ENCODE peak calls at places on chromosomes 13 and 19, in ten cellular contexts. U, C, H, O, X, J, D, M, L and P are unnamed samples.

GRCh38 chr13:111904166-111904565 is 162.8 kb upstream of the SOX1 start:
- DNase-seq in O (no peak), H (no peak), M (no peak), X (no peak), J (peak), D (no peak), U (no peak), C (no peak), L (no peak), P (no peak)

GRCh38 chr19:58095328-58095727 is 2.7 kb downstream of the ZSCAN18 start:
- DNase-seq in U (no peak), C (no peak), M (no peak), X (no peak), J (no peak), D (no peak), O (no peak), L (no peak), H (no peak), P (no peak)

GRCh38 chr19:367963-368623 is 23.5 kb upstream of the MIER2 start:
- DNase-seq in C (no peak), H (no peak), X (no peak), M (no peak), D (no peak), O (no peak), J (no peak), L (no peak), U (no peak), P (no peak)

GRCh38 chr13:47480121-47480520 is 521.0 kb downstream of the SUCLA2 start:
- DNase-seq in J (no peak), C (no peak), L (peak), H (no peak), O (peak), X (peak), M (no peak), U (no peak), D (peak), P (no peak)

GRCh38 chr19:51163257-51163656 is 21.2 kb downstream of the SIGLEC7 start:
- DNase-seq in U (no peak), H (no peak), J (no peak), X (no peak), O (no peak), C (no peak), M (peak), L (no peak), D (no peak), P (no peak)

GRCh38 chr19:49557641-49558325 is 22.6 kb downstream of the NOSIP start:
- DNase-seq in H (no peak), U (no peak), O (no peak), L (no peak), C (no peak), D (no peak), J (no peak), M (no peak), X (no peak), P (no peak)

GRCh38 chr19:33175886-33176669 is 18.1 kb upstream of the LRP3 start:
- DNase-seq in J (no peak), D (no peak), M (no peak), O (peak), C (no peak), H (peak), L (peak), U (no peak), X (peak), P (peak)

GRCh38 chr13:58712191-58712590 is 1080.6 kb downstream of the PCDH17 start:
- DNase-seq in D (no peak), C (no peak), M (peak), J (no peak), O (no peak), H (no peak), U (no peak), L (no peak), X (no peak), P (no peak)

GRCh38 chr19:13978721-13979191 is 26.4 kb downstream of the DCAF15 start:
- DNase-seq in X (no peak), U (peak), D (no peak), M (no peak), H (no peak), O (peak), C (no peak), L (no peak), J (no peak), P (no peak)

GRCh38 chr13:101514695-101515275 is 62.3 kb downstream of the ITGBL1 start:
- DNase-seq in O (peak), M (peak), D (peak), C (no peak), H (peak), U (peak), L (peak), X (peak), J (no peak), P (peak)

GRCh38 chr13:73401769-73402168 is 343.0 kb downstream of the KLF5 start:
- DNase-seq in X (no peak), D (no peak), J (no peak), H (no peak), L (no peak), O (no peak), M (peak), U (no peak), C (no peak), P (no peak)

GRCh38 chr13:103288114-103288513 is 221.9 kb upstream of the SLC10A2 start:
- DNase-seq in U (no peak), L (no peak), J (no peak), O (peak), D (no peak), X (no peak), M (no peak), C (no peak), H (no peak), P (no peak)

GRCh38 chr13:20033486-20033885 is 75.0 kb downstream of the ZMYM2 start:
- DNase-seq in L (no peak), D (no peak), J (no peak), X (no peak), C (no peak), O (no peak), H (no peak), M (no peak), U (no peak), P (no peak)

GRCh38 chr13:20037908-20038307 is 79.4 kb downstream of the ZMYM2 start:
- DNase-seq in H (no peak), O (no peak), U (no peak), J (no peak), X (no peak), L (no peak), M (no peak), C (no peak), D (no peak), P (no peak)

GRCh38 chr13:20035130-20035529 is 76.6 kb downstream of the ZMYM2 start:
- DNase-seq in C (no peak), L (peak), D (no peak), X (no peak), H (no peak), U (no peak), O (peak), J (no peak), M (peak), P (no peak)
- TF ChIP-seq CTCF in C (no peak), L (no peak), D (no peak), X (no peak), H (no peak), U (peak), O (peak), J (peak), M (no peak), P (no peak)

GRCh38 chr19:46427518-46427917 is 1.2 kb downstream of the PNMA8C start:
- DNase-seq in H (no peak), L (no peak), M (no peak), U (no peak), C (peak), X (no peak), D (no peak), J (no peak), O (no peak), P (no peak)

GRCh38 chr19:46428278-46429141 is at the start of gene PNMA8C:
- DNase-seq in O (peak), U (peak), H (peak), X (peak), C (peak), D (peak), L (no peak), M (peak), J (peak), P (peak)

GRCh38 chr19:46435009-46435408 is 6.3 kb upstream of the PNMA8C start:
- DNase-seq in H (no peak), M (no peak), C (no peak), O (no peak), J (no peak), X (no peak), U (no peak), D (no peak), L (no peak), P (no peak)

GRCh38 chr19:46429999-46430398 is 1.3 kb upstream of the PNMA8C start:
- DNase-seq in M (no peak), J (no peak), L (no peak), H (no peak), D (no peak), O (no peak), C (no peak), U (no peak), X (no peak), P (no peak)

DNA sequence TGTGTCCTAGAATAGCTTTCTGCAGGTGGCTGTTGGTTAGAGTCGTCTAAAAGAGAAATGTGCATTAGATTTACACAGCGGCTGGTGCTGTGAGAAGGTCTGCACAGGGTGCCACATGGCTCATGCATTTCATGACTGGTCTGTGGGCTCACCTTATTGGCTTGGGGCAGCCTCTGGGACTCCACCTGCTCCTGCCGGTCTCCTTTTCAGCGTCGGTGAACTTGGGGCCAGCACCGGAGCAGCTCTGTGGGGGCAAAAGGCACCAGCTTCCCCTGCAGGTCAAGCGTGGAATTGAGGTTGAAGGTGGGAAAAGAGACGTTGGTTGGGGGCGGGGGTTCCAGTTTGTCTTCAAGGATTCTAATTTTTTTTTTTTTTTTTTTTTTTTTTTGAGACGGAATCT is 3.1 kb upstream of the PNMA8C start:
- DNase-seq in H (no peak), D (no peak), U (no peak), J (no peak), L (no peak), O (no peak), C (peak), M (peak), X (no peak), P (no peak)
- TF ChIP-seq CTCF in H (no peak), D (no peak), U (peak), J (no peak), L (no peak), O (peak), C (no peak), M (peak), X (peak), P (no peak)

GRCh38 chr13:41644742-41645141 is 187.4 kb downstream of the RGCC start:
- DNase-seq in D (no peak), L (no peak), M (no peak), U (no peak), H (no peak), J (no peak), O (no peak), X (no peak), C (no peak), P (no peak)

GRCh38 chr13:41637578-41637977 is 180.2 kb downstream of the RGCC start:
- DNase-seq in J (no peak), L (no peak), U (no peak), O (no peak), D (no peak), H (no peak), M (no peak), X (no peak), C (no peak), P (no peak)

GRCh38 chr13:41643502-41643901 is 186.2 kb downstream of the RGCC start:
- DNase-seq in L (no peak), U (no peak), J (no peak), C (no peak), D (no peak), O (no peak), M (no peak), X (no peak), H (no peak), P (no peak)

GRCh38 chr13:41639237-41639904 is 182.0 kb downstream of the RGCC start:
- DNase-seq in C (no peak), H (no peak), J (no peak), O (no peak), D (no peak), X (no peak), U (no peak), M (no peak), L (no peak), P (no peak)

DNA sequence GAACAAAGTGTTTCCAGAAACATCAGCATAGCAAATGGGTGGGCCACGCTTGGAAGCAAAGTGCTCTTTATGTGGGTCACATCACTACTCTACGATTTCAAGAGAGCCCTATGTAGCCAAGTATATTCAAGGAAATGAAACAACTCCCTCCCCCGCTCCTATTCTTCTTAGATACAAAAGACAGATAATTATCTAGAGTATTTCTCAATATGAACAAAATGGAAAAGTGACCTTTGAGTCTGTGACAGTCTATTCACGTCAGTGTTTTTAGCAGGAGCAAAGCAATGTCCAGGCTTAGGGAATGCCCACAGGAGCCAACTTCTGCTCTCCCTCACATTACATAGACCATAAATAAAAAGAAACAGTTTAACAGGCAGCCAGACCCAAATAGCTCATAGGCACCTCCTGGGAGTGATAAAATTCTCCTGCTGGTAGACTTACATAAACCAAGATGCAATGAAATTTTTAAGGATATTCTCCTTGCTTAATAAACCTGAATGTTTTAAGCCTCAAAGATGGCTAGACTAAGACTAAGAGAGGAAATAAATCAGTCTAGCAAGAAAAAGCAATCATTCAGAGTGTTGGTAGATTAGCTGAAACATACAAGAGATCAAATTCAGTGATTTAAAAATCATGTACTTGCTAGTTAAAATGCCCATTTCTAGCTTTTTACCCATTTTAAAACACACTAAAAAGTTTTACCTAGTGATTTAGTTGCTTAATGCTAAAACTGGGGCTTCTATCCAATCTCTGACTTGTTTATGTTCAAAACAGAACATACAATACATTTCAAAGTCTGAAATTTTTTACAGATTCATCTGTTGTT is 182.8 kb downstream of the RGCC start:
- DNase-seq in U (no peak), J (no peak), L (peak), H (no peak), C (no peak), D (no peak), M (no peak), X (no peak), O (peak), P (no peak)
- TF ChIP-seq CTCF in U (no peak), J (no peak), L (no peak), H (no peak), C (no peak), D (no peak), M (no peak), X (no peak), O (no peak), P (no peak)

GRCh38 chr13:32545083-32545482 is 6.5 kb upstream of the N4BP2L2 start:
- DNase-seq in X (no peak), O (no peak), C (no peak), H (no peak), L (no peak), U (no peak), M (no peak), D (no peak), J (no peak), P (no peak)

GRCh38 chr13:32555613-32556012 is 17.0 kb upstream of the N4BP2L2 start:
- DNase-seq in D (no peak), L (no peak), H (no peak), U (no peak), X (no peak), O (no peak), J (no peak), M (no peak), C (no peak), P (no peak)

GRCh38 chr13:32548837-32549236 is 10.2 kb upstream of the N4BP2L2 start:
- DNase-seq in U (no peak), L (peak), X (no peak), O (peak), M (no peak), C (no peak), H (no peak), D (no peak), J (no peak), P (no peak)

GRCh38 chr13:32553720-32554119 is 15.1 kb upstream of the N4BP2L2 start:
- DNase-seq in D (no peak), C (no peak), L (no peak), M (no peak), X (no peak), O (no peak), J (no peak), U (no peak), H (no peak), P (no peak)

GRCh38 chr13:32549788-32550187 is 11.2 kb upstream of the N4BP2L2 start:
- DNase-seq in J (no peak), L (no peak), C (no peak), M (no peak), O (no peak), D (no peak), U (no peak), X (no peak), H (no peak), P (no peak)
- TF ChIP-seq CTCF in J (no peak), L (no peak), C (no peak), M (no peak), O (no peak), D (no peak), U (no peak), X (no peak), H (no peak), P (no peak)

GRCh38 chr13:32347651-32348050 is 32.3 kb downstream of the BRCA2 start:
- DNase-seq in X (no peak), L (no peak), O (no peak), D (no peak), C (no peak), U (no peak), H (no peak), J (no peak), M (no peak), P (no peak)
- TF ChIP-seq CTCF in X (no peak), L (no peak), O (no peak), D (no peak), C (no peak), U (no peak), H (no peak), J (no peak), M (no peak), P (no peak)

DNA sequence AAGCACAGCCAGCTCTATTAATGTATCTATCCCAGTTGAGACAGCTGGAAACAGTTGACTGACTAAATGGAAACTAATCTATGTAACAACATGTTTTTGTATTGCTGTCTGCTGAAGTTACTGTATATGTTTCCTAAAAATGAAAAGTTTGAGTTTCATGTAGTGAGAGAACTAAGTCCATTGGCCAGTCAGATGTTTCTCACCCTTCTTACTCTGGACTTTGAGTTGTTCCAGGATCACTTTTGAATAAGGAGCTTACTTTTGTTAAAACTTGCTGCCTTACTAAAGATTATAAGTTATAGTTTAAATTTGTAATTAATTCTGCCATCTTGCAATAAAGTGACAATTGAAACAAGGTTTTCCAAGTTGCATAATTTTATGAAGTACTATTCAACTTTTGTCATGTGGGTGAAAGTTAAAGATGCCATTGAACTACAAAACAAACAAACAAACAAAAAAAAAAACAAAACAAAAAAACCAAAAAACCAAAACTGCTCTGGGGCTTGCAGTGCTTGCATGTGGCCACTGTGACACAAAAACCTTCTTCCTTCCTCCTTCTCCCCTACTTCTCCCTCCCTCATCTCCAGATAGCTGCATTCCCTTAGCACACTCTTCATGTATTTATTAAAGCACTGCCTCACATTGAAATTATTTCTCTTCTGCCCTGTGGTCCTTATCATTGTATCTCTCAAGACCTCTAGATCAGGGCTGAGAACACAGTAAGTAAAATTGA is 15.3 kb downstream of the WDFY2 start:
- DNase-seq in U (no peak), J (no peak), M (no peak), H (no peak), O (no peak), X (no peak), L (no peak), D (no peak), C (no peak), P (no peak)
- TF ChIP-seq CTCF in U (peak), J (no peak), M (no peak), H (no peak), O (no peak), X (peak), L (no peak), D (no peak), C (no peak), P (no peak)

DNA sequence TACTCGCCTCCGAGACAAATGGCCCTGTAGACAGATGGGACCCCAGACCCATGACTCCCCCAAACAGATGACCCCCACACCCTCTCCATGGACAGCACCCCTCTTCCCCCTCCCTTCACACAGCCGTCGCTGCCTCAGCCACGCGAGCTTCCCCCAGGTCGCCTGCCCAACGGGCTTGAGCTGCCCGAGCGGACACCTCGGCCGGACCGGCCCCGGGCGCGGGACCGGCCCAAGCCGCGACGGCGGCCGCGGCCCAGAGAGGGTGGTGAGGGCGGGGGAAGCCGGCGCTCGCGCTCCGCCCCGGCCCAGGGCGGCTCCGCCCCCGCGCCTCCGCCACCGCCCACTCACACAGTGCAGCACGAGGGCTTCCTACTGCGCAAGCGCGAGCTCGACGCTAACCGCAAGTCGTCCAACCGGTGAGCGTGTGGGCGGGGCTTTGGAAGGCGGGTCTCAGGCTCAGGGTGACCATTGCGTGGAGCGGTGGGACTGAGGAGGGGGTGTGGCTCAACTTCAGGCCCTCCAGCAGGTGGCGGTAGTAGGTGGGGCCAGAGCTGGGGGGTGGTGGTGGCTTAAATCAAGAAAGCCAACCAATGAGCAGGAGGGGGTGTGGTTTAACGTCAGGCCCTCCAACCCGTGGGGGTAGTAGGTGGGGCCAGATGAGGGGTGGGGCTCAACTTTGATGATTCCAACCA is 6.2 kb upstream of the SHKBP1 start:
- DNase-seq in J (peak), H (peak), O (peak), C (peak), M (peak), L (peak), X (peak), U (peak), D (peak), P (peak)
- TF ChIP-seq CTCF in J (no peak), H (no peak), O (no peak), C (no peak), M (peak), L (no peak), X (peak), U (no peak), D (no peak), P (peak)